ENCODE peak calls at places on chromosomes 12 and 14, in seven cellular contexts. One of them, this sample, is unnamed. For H3K4me1, the result is how much of the 10 kb centered on the place peaks cover.

GRCh38 chr14:23376477-23377200 is at the start of gene CMTM5:
- DNase-seq in suprapubic skin: no peak
- DNase-seq in stomach: no peak
- DNase-seq in A549: no peak
- DNase-seq in ovary: no peak
- DNase-seq in H1: peak
- DNase-seq in SK-N-SH: no peak
- DNase-seq in this sample: peak

GRCh38 chr12:75892779-75893408 is 138.7 kb downstream of the PHLDA1 start:
- DNase-seq in SK-N-SH: no peak
- DNase-seq in stomach: no peak
- DNase-seq in A549: no peak
- DNase-seq in H1: no peak
- DNase-seq in suprapubic skin: no peak
- DNase-seq in ovary: no peak
- DNase-seq in this sample: no peak

GRCh38 chr14:50116986-50117385 is 614 bp upstream of the VCPKMT start:
- DNase-seq in ovary: no peak
- DNase-seq in SK-N-SH: no peak
- DNase-seq in H1: no peak
- DNase-seq in A549: no peak
- DNase-seq in stomach: no peak
- DNase-seq in suprapubic skin: no peak
- DNase-seq in this sample: no peak

GRCh38 chr12:89878327-89878726 is 169.7 kb upstream of the ATP2B1 start:
- DNase-seq in SK-N-SH: no peak
- DNase-seq in suprapubic skin: no peak
- DNase-seq in H1: no peak
- DNase-seq in ovary: no peak
- DNase-seq in stomach: no peak
- DNase-seq in A549: no peak
- DNase-seq in this sample: no peak

GRCh38 chr12:104939089-104939488 is 19.0 kb downstream of the SLC41A2 start:
- DNase-seq in ovary: no peak
- DNase-seq in SK-N-SH: no peak
- DNase-seq in suprapubic skin: no peak
- DNase-seq in H1: no peak
- DNase-seq in stomach: no peak
- DNase-seq in A549: no peak
- DNase-seq in this sample: no peak

GRCh38 chr14:73612339-73613045 is at the start of gene ACOT6:
- DNase-seq in H1: peak
- DNase-seq in ovary: peak
- DNase-seq in A549: peak
- DNase-seq in SK-N-SH: peak
- DNase-seq in stomach: peak
- DNase-seq in suprapubic skin: peak
- DNase-seq in this sample: peak

GRCh38 chr12:83945871-83946270 is 966.7 kb downstream of the SLC6A15 start:
- DNase-seq in H1: no peak
- DNase-seq in SK-N-SH: no peak
- DNase-seq in stomach: no peak
- DNase-seq in suprapubic skin: no peak
- DNase-seq in A549: peak
- DNase-seq in ovary: no peak
- DNase-seq in this sample: no peak

GRCh38 chr12:7017870-7018349 is 366 bp downstream of the LPCAT3 start:
- DNase-seq in SK-N-SH: peak
- DNase-seq in ovary: no peak
- DNase-seq in suprapubic skin: no peak
- DNase-seq in A549: peak
- DNase-seq in stomach: peak
- DNase-seq in H1: no peak
- DNase-seq in this sample: peak

GRCh38 chr14:85528080-85528881 is 1.7 kb upstream of the FLRT2 start:
- DNase-seq in suprapubic skin: no peak
- DNase-seq in H1: no peak
- DNase-seq in stomach: peak
- DNase-seq in A549: peak
- DNase-seq in SK-N-SH: no peak
- DNase-seq in ovary: peak
- DNase-seq in this sample: no peak

GRCh38 chr14:37170993-37171392 is 1.4 kb downstream of the SLC25A21 start:
- DNase-seq in ovary: no peak
- DNase-seq in H1: no peak
- DNase-seq in suprapubic skin: no peak
- DNase-seq in SK-N-SH: no peak
- DNase-seq in stomach: no peak
- DNase-seq in A549: no peak
- DNase-seq in this sample: no peak

GRCh38 chr14:22407033-22407432 is 182.0 kb downstream of the DAD1 start:
- DNase-seq in ovary: no peak
- DNase-seq in A549: no peak
- DNase-seq in stomach: no peak
- DNase-seq in SK-N-SH: no peak
- DNase-seq in H1: no peak
- DNase-seq in suprapubic skin: no peak
- DNase-seq in this sample: no peak

GRCh38 chr12:4031703-4032291 is 158.6 kb upstream of the PARP11 start:
- DNase-seq in SK-N-SH: no peak
- DNase-seq in ovary: peak
- DNase-seq in A549: peak
- DNase-seq in H1: no peak
- DNase-seq in stomach: no peak
- DNase-seq in suprapubic skin: no peak
- DNase-seq in this sample: peak

GRCh38 chr14:68358500-68358899 is 434.4 kb downstream of the ZFP36L1 start:
- DNase-seq in suprapubic skin: no peak
- DNase-seq in ovary: no peak
- DNase-seq in stomach: no peak
- DNase-seq in A549: no peak
- DNase-seq in SK-N-SH: no peak
- DNase-seq in H1: no peak
- DNase-seq in this sample: no peak

GRCh38 chr14:68361231-68361630 is 431.6 kb downstream of the ZFP36L1 start:
- DNase-seq in A549: no peak
- DNase-seq in ovary: no peak
- DNase-seq in SK-N-SH: no peak
- DNase-seq in H1: no peak
- DNase-seq in suprapubic skin: no peak
- DNase-seq in stomach: no peak
- DNase-seq in this sample: no peak

GRCh38 chr14:68362841-68363240 is 430.0 kb downstream of the ZFP36L1 start:
- DNase-seq in H1: no peak
- DNase-seq in ovary: no peak
- DNase-seq in A549: no peak
- DNase-seq in SK-N-SH: no peak
- DNase-seq in suprapubic skin: no peak
- DNase-seq in stomach: no peak
- DNase-seq in this sample: no peak

GRCh38 chr14:68358978-68359861 is 433.6 kb downstream of the ZFP36L1 start:
- DNase-seq in suprapubic skin: no peak
- DNase-seq in A549: no peak
- DNase-seq in stomach: no peak
- DNase-seq in SK-N-SH: no peak
- DNase-seq in ovary: no peak
- DNase-seq in H1: no peak
- DNase-seq in this sample: no peak

GRCh38 chr14:68359862-68360552 is 432.9 kb downstream of the ZFP36L1 start:
- DNase-seq in H1: no peak
- DNase-seq in ovary: peak
- DNase-seq in SK-N-SH: no peak
- DNase-seq in stomach: peak
- DNase-seq in suprapubic skin: no peak
- DNase-seq in A549: peak
- DNase-seq in this sample: peak
- TF ChIP-seq EP300 in H1: no peak
- TF ChIP-seq EP300 in ovary: no peak
- TF ChIP-seq EP300 in SK-N-SH: no peak
- TF ChIP-seq EP300 in stomach: no peak
- TF ChIP-seq EP300 in suprapubic skin: no peak
- TF ChIP-seq EP300 in A549: no peak
- TF ChIP-seq EP300 in this sample: no peak

GRCh38 chr12:122051231-122051876 is 27.2 kb upstream of the MLXIP start:
- DNase-seq in suprapubic skin: no peak
- DNase-seq in ovary: peak
- DNase-seq in H1: no peak
- DNase-seq in stomach: no peak
- DNase-seq in A549: no peak
- DNase-seq in SK-N-SH: no peak
- DNase-seq in this sample: no peak

GRCh38 chr12:122052285-122052684 is 26.3 kb upstream of the MLXIP start:
- DNase-seq in suprapubic skin: no peak
- DNase-seq in H1: no peak
- DNase-seq in stomach: no peak
- DNase-seq in ovary: no peak
- DNase-seq in A549: no peak
- DNase-seq in SK-N-SH: no peak
- DNase-seq in this sample: no peak

GRCh38 chr12:122057007-122057735 is 21.4 kb upstream of the MLXIP start:
- DNase-seq in stomach: no peak
- DNase-seq in A549: no peak
- DNase-seq in ovary: no peak
- DNase-seq in suprapubic skin: no peak
- DNase-seq in SK-N-SH: no peak
- DNase-seq in H1: no peak
- DNase-seq in this sample: no peak

GRCh38 chr12:122057769-122058168 is 20.8 kb upstream of the MLXIP start:
- DNase-seq in ovary: no peak
- DNase-seq in A549: no peak
- DNase-seq in H1: no peak
- DNase-seq in suprapubic skin: no peak
- DNase-seq in SK-N-SH: no peak
- DNase-seq in stomach: no peak
- DNase-seq in this sample: no peak

DNA sequence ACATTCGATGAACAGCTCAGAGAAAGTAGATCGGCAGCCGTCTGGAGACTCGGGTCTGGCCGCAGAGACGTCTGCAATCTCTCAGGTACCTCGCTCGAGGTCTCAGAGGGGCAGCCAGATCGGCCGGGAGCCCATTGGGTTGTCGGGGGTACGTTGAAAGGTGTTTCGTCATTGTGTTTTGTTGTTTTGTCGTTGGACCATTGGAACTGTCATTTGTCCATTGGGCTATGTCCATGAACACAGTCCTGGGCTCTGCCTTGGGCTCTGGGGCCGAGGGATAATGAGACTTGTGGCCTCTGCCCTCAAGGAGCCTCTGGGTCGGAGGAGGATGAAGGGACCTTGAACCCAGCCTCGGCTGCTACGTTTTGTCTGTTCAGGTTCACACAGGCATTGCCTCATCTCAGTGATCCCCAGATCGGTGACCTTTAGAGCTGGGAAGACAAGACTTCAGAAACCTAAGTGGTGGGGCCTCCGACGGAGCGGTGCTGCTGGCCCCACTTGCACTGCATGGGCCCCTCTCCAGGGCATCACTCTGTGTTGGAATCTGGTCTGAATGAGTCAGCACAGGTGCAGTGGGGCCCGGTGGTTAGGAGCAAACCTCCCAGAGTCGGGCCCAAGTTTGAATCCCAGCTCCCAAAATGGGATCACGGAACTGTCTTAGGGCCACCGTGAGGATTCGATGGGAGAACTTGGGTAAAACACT is 23.6 kb upstream of the MLXIP start:
- DNase-seq in ovary: no peak
- DNase-seq in A549: no peak
- DNase-seq in suprapubic skin: no peak
- DNase-seq in SK-N-SH: no peak
- DNase-seq in H1: no peak
- DNase-seq in stomach: no peak
- DNase-seq in this sample: no peak
- H3K4me1 ChIP-seq in ovary: under half
- H3K4me1 ChIP-seq in A549: under half
- H3K4me1 ChIP-seq in suprapubic skin: under half
- H3K4me1 ChIP-seq in SK-N-SH: under half
- H3K4me1 ChIP-seq in H1: under half
- H3K4me1 ChIP-seq in stomach: half or more
- H3K4me1 ChIP-seq in this sample: under half

DNA sequence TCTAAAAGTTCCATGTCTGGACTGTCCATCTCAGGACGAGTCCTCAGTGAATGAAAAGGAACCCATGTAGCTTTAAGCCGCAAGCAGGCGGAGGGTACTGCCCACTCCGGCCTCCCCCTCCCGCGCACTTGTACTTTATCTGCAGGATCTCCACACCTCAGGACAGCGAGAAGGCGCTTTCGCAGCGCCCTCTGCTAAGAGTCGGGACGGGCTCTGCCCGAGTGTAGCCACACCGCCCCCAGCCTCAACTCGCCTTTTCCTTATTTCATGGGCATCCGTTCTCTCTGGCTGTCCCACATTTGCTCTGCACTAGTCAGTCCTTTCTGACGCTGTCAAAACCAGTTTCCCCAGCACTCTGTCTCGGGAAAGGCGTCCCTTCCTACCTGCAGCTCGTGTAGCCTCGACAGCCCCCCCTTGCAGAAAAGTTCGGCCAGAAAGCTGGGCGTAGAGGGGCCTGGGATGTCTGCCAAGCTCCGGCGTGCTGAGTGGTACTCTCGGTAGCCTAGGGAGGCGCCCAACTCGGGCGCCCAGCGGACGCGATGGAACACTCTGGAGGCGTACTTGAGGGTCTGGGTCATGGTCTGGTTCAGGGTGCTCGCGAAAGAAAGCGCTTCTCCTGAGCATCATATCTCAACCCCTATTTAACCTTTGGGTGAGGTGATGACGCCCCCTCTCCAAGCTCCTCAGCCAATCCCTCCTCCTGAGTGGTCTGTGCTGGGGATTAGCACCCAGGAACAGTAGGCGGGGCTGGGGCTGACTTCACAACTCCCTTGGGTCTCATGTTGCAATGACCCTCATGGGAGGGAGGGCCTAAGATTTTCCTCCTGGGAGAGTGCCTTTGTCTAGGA is at the start of gene CYP27B1:
- DNase-seq in SK-N-SH: peak
- DNase-seq in ovary: peak
- DNase-seq in suprapubic skin: no peak
- DNase-seq in A549: no peak
- DNase-seq in H1: peak
- DNase-seq in stomach: no peak
- DNase-seq in this sample: no peak
- H3K4me3 ChIP-seq in SK-N-SH: no peak
- H3K4me3 ChIP-seq in ovary: peak
- H3K4me3 ChIP-seq in suprapubic skin: peak
- H3K4me3 ChIP-seq in A549: peak
- H3K4me3 ChIP-seq in H1: peak
- H3K4me3 ChIP-seq in stomach: peak
- H3K4me3 ChIP-seq in this sample: peak

DNA sequence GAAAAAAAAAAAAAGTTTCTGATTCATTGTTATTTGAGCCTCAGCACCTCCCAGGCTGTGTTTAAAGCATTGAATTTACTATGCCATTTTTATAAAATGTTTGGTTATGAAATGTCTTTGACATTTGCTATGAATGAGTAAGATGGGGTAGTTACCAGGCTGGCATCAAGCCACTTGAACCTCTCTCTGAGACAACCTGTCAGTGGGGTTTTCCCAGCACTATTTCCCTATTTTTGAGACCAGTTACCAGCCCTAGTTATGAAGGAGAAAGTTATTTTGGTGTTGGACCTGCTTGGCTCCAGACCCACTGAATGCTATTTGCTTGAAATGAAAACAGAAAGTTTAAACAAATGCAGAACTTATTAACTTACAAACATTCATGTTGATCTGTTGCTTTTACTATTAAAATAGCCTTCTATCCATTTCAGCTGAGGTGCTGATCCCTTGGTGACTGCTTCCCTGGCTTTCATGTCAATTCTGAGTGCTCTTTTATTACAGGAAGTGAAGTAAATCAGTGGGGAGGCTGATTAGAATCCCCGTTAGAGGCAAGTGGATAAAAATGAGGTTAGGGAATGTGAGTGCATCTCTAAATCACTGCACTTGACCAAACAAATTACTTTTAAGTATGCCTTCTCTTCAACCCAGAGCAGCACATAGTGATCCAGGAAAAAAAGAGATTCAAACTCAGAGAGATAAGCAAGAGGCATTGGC is 37.8 kb downstream of the LLPH start:
- DNase-seq in SK-N-SH: no peak
- DNase-seq in A549: no peak
- DNase-seq in H1: no peak
- DNase-seq in stomach: no peak
- DNase-seq in suprapubic skin: no peak
- DNase-seq in ovary: no peak
- DNase-seq in this sample: no peak
- TF ChIP-seq EP300 in SK-N-SH: peak
- TF ChIP-seq EP300 in A549: no peak
- TF ChIP-seq EP300 in H1: no peak
- TF ChIP-seq EP300 in stomach: no peak
- TF ChIP-seq EP300 in suprapubic skin: no peak
- TF ChIP-seq EP300 in ovary: no peak
- TF ChIP-seq EP300 in this sample: no peak

This sample was measured in tibial nerve.